ENCODE peak calls at places on chromosomes 7 and 10, in five cellular contexts. I is CD4-positive, alpha-beta T cell; M is brain microvascular endothelial cell; G is tibial artery; P is psoas muscle. D is an unnamed sample.

GRCh38 chr10:26621243-26621888 is 76.1 kb upstream of the PDSS1 start:
- DNase-seq in P (no peak), M (no peak), G (no peak), I (no peak), D (no peak)

GRCh38 chr10:45151467-45152214 is 150.9 kb downstream of the ZNF22 start:
- DNase-seq in G (no peak), I (no peak), M (no peak), P (no peak), D (no peak)

GRCh38 chr7:2715341-2716231 is 27.6 kb downstream of the AMZ1 start:
- DNase-seq in M (peak), P (no peak), I (no peak), G (no peak), D (no peak)

GRCh38 chr7:882336-883028 is 6.1 kb downstream of the GET4 start:
- DNase-seq in P (peak), M (no peak), I (no peak), G (no peak), D (no peak)

GRCh38 chr7:75565129-75565528 is 73.0 kb downstream of the SPDYE5 start:
- DNase-seq in I (no peak), P (no peak), G (no peak), M (peak), D (no peak)

GRCh38 chr10:82390866-82391658 is 516.1 kb downstream of the NRG3 start:
- DNase-seq in M (no peak), I (no peak), P (no peak), G (no peak), D (no peak)

GRCh38 chr7:24669971-24670591 is 87.2 kb downstream of the GSDME start:
- DNase-seq in I (no peak), G (no peak), M (no peak), P (no peak), D (no peak)

GRCh38 chr10:100654835-100655759 is 90.3 kb upstream of the PAX2 start:
- DNase-seq in M (no peak), G (no peak), I (no peak), P (no peak), D (no peak)

GRCh38 chr10:62384057-62384446 is 9.9 kb downstream of the ZNF365 start:
- DNase-seq in G (no peak), P (no peak), I (peak), M (peak), D (no peak)

GRCh38 chr10:126088144-126088543 is 191.8 kb downstream of the FANK1 start:
- DNase-seq in I (no peak), G (no peak), M (peak), P (no peak), D (no peak)

GRCh38 chr7:20064181-20064970 is 152.8 kb downstream of the MACC1 start:
- DNase-seq in I (no peak), M (peak), G (no peak), P (no peak), D (no peak)

GRCh38 chr10:11874568-11875182 is 51.5 kb downstream of the PROSER2 start:
- DNase-seq in P (peak), M (peak), G (no peak), I (no peak), D (no peak)

GRCh38 chr10:43039629-43040481 is 37.0 kb upstream of the RET start:
- DNase-seq in P (no peak), M (no peak), G (no peak), I (no peak), D (no peak)

GRCh38 chr7:94654764-94655561 is 970 bp downstream of the SGCE start:
- DNase-seq in G (no peak), I (no peak), M (peak), P (peak), D (no peak)

GRCh38 chr10:118845776-118846175 is 91.0 kb upstream of the CACUL1 start:
- DNase-seq in P (no peak), M (no peak), G (no peak), I (no peak), D (no peak)

GRCh38 chr10:73892314-73893080 is 18.1 kb upstream of the CAMK2G start:
- DNase-seq in G (no peak), I (no peak), M (no peak), P (no peak), D (no peak)

GRCh38 chr7:55502988-55503514 is 69.3 kb downstream of the VOPP1 start:
- DNase-seq in M (no peak), G (no peak), I (no peak), P (no peak), D (no peak)

GRCh38 chr10:79434816-79435215 is 10.6 kb downstream of the ZCCHC24 start:
- DNase-seq in G (peak), I (no peak), P (peak), M (peak), D (no peak)

GRCh38 chr7:158858592-158859503 is 2.5 kb downstream of the DYNC2I1 start:
- DNase-seq in P (no peak), M (no peak), I (no peak), G (no peak), D (no peak)

GRCh38 chr7:158861004-158861787 is 4.8 kb downstream of the DYNC2I1 start:
- DNase-seq in I (no peak), G (no peak), P (no peak), M (no peak), D (no peak)

GRCh38 chr7:158854681-158855081 is 1.7 kb upstream of the DYNC2I1 start:
- DNase-seq in P (no peak), M (no peak), G (no peak), I (no peak), D (no peak)

GRCh38 chr7:158860394-158860793 is 4.0 kb downstream of the DYNC2I1 start:
- DNase-seq in P (no peak), M (no peak), G (no peak), I (no peak), D (no peak)

GRCh38 chr7:158856883-158857668 is 718 bp downstream of the DYNC2I1 start:
- DNase-seq in I (no peak), G (no peak), M (no peak), P (no peak), D (no peak)
- H3K27ac ChIP-seq in I (peak), G (peak), M (peak), P (peak), D (peak)

DNA sequence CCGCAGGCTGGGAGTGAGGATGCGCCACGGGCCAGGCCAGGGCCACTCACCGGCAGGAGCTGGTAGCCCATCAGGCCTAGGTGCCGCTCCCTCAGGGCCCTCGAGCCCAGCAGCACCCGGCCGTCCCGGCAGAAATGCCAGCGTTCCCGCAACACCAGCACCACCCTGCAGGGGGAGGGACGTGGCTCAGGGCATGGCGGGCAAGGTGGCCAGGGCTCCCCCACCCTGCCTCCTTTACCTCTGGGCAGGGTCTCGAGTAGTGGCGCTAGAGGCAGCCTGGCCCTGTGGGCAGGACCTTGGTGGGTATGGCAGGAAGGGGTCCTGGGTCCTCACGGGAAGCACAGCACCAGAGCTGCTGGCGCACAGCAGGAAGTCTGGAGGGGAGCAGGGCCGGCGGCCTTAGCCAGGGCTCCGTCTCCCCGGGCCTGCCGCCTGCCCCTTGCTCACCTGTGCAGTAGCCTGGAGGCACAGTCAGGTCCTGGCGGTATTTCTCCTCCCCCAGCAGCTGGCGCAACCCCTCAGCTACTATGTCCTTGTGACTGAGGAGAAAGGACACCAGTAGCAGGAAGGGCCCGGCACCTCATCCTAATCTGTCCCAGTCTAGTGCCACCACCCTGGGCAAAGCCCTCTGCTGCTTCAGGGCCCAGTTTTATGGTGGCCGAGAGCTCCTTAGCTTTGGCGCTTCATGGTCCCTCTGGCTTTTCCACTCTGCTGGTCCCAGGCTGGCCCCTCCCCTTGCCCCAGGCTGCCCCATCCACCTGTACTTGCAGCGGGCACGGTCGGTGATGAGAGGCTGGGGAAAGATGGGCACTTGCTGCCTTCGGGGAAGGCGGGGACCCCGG is 3.5 kb downstream of the FASTK start:
- DNase-seq in G (no peak), M (no peak), I (no peak), P (no peak), D (no peak)
- TF ChIP-seq CTCF in G (no peak), M (peak), I (no peak), P (no peak), D (no peak)

DNA sequence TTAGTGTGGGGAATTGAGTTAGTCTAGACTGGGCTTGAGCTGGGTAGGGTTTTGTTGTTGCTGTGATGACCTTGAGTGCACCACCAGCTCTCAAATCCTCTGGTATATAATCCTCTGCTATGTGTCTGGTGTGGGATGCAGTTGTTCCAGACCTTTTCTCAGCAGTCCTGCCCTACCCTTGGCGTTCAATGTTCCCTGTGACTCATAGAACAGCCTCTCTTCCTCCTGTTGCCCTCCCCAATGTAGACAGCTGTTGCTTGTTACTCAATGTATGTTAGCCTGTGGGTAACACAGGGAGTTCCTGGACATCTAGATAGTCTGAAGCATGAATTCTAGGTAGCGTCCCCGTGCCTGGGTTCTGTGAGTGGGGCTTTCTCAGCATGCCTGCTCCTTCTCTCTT is 19.8 kb downstream of the ACBD7 start:
- DNase-seq in M (peak), I (no peak), P (no peak), G (no peak), D (no peak)
- H3K27ac ChIP-seq in M (no peak), I (no peak), P (no peak), G (no peak), D (no peak)

GRCh38 chr7:49001610-49002033 is 77.3 kb downstream of the CDC14C start:
- DNase-seq in G (no peak), I (no peak), M (no peak), P (no peak), D (no peak)
- TF ChIP-seq CTCF in G (no peak), I (no peak), M (peak), P (no peak), D (no peak)

GRCh38 chr10:113273151-113273876 is 279.5 kb upstream of the HABP2 start:
- DNase-seq in I (no peak), M (no peak), G (peak), P (peak), D (no peak)
- H3K27ac ChIP-seq in I (no peak), M (no peak), G (peak), P (no peak), D (peak)

DNA sequence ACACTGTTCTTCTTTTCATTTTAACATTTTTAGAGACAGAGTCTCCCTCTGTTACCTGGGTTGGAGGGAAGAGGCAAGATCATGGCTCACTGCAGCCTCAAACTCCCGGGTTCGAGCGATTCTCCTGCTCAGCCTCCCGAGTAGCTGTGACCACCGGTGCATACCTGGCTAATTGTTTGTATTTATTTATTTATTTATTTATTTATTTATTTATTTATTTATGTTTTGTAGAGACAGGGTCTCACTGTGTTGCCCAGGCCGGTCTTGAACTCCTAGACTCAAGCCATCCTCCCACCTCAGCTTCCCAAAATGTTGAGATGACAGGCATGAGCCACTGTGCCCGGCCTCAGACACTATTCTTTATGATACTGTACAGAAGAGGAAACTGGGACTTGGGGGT is 1176.6 kb upstream of the AUTS2 start:
- DNase-seq in G (no peak), P (no peak), M (no peak), I (no peak), D (no peak)
- TF ChIP-seq CTCF in G (no peak), P (no peak), M (no peak), I (no peak), D (no peak)

GRCh38 chr7:26688936-26689506 is 175.4 kb downstream of the SKAP2 start:
- DNase-seq in M (no peak), G (no peak), I (no peak), P (no peak), D (no peak)
- H3K27ac ChIP-seq in M (no peak), G (no peak), I (no peak), P (no peak), D (no peak)

GRCh38 chr7:10596827-10597226 is 376.8 kb upstream of the PHF14 start:
- DNase-seq in I (no peak), G (no peak), M (no peak), P (no peak), D (no peak)
- TF ChIP-seq CTCF in I (no peak), G (no peak), M (no peak), P (no peak), D (no peak)